ENCODE peak calls at places on chromosomes 7 and 10, in seven cellular contexts. One of them, this sample, is unnamed. For H3K4me1, the result is how much of the 10 kb centered on the place peaks cover.

GRCh38 chr10:26448706-26449435 is 10.7 kb downstream of the APBB1IP start:
- DNase-seq in cardiac muscle cell: no peak
- DNase-seq in suprapubic skin: no peak
- DNase-seq in neuronal stem cell: no peak
- DNase-seq in pancreas: no peak
- DNase-seq in right lobe of liver: no peak
- DNase-seq in A549: no peak
- DNase-seq in this sample: no peak

GRCh38 chr10:88386204-88386877 is 196.8 kb downstream of the RNLS start:
- DNase-seq in cardiac muscle cell: no peak
- DNase-seq in suprapubic skin: no peak
- DNase-seq in neuronal stem cell: no peak
- DNase-seq in pancreas: no peak
- DNase-seq in right lobe of liver: no peak
- DNase-seq in A549: peak
- DNase-seq in this sample: no peak

GRCh38 chr7:92717982-92718716 is 118.2 kb downstream of the CDK6 start:
- DNase-seq in cardiac muscle cell: no peak
- DNase-seq in suprapubic skin: peak
- DNase-seq in neuronal stem cell: no peak
- DNase-seq in pancreas: no peak
- DNase-seq in right lobe of liver: peak
- DNase-seq in A549: peak
- DNase-seq in this sample: no peak

GRCh38 chr10:128185627-128186026 is 59.4 kb upstream of the MKI67 start:
- DNase-seq in cardiac muscle cell: no peak
- DNase-seq in suprapubic skin: no peak
- DNase-seq in neuronal stem cell: no peak
- DNase-seq in pancreas: no peak
- DNase-seq in right lobe of liver: no peak
- DNase-seq in A549: no peak
- DNase-seq in this sample: no peak

GRCh38 chr7:13742126-13742525 is 247.3 kb downstream of the ETV1 start:
- DNase-seq in cardiac muscle cell: peak
- DNase-seq in suprapubic skin: no peak
- DNase-seq in neuronal stem cell: no peak
- DNase-seq in pancreas: no peak
- DNase-seq in right lobe of liver: no peak
- DNase-seq in A549: no peak
- DNase-seq in this sample: no peak

GRCh38 chr7:1192171-1192676 is 32.2 kb upstream of the ZFAND2A start:
- DNase-seq in cardiac muscle cell: no peak
- DNase-seq in suprapubic skin: no peak
- DNase-seq in neuronal stem cell: no peak
- DNase-seq in pancreas: no peak
- DNase-seq in right lobe of liver: no peak
- DNase-seq in A549: no peak
- DNase-seq in this sample: no peak

GRCh38 chr7:30068117-30068516 is 39.9 kb downstream of the PLEKHA8 start:
- DNase-seq in cardiac muscle cell: no peak
- DNase-seq in suprapubic skin: no peak
- DNase-seq in neuronal stem cell: no peak
- DNase-seq in pancreas: no peak
- DNase-seq in right lobe of liver: no peak
- DNase-seq in A549: no peak
- DNase-seq in this sample: no peak

GRCh38 chr7:151917791-151918311 is 38.4 kb upstream of the GALNTL5 start:
- DNase-seq in cardiac muscle cell: no peak
- DNase-seq in suprapubic skin: no peak
- DNase-seq in neuronal stem cell: no peak
- DNase-seq in pancreas: no peak
- DNase-seq in right lobe of liver: peak
- DNase-seq in A549: no peak
- DNase-seq in this sample: no peak

GRCh38 chr7:155410436-155410835 is 47.5 kb upstream of the EN2 start:
- DNase-seq in cardiac muscle cell: no peak
- DNase-seq in suprapubic skin: no peak
- DNase-seq in neuronal stem cell: no peak
- DNase-seq in pancreas: no peak
- DNase-seq in right lobe of liver: no peak
- DNase-seq in A549: no peak
- DNase-seq in this sample: no peak

GRCh38 chr7:152336754-152337368 is 98.9 kb downstream of the KMT2C start:
- DNase-seq in cardiac muscle cell: peak
- DNase-seq in suprapubic skin: no peak
- DNase-seq in neuronal stem cell: peak
- DNase-seq in pancreas: no peak
- DNase-seq in right lobe of liver: no peak
- DNase-seq in A549: peak
- DNase-seq in this sample: no peak

GRCh38 chr7:138184191-138184590 is 107.9 kb downstream of the AKR1D1 start:
- DNase-seq in cardiac muscle cell: no peak
- DNase-seq in suprapubic skin: no peak
- DNase-seq in neuronal stem cell: no peak
- DNase-seq in pancreas: no peak
- DNase-seq in right lobe of liver: no peak
- DNase-seq in A549: no peak
- DNase-seq in this sample: no peak

GRCh38 chr7:76086070-76086469 is 38.2 kb downstream of the MDH2 start:
- DNase-seq in cardiac muscle cell: no peak
- DNase-seq in suprapubic skin: peak
- DNase-seq in neuronal stem cell: no peak
- DNase-seq in pancreas: no peak
- DNase-seq in right lobe of liver: no peak
- DNase-seq in A549: no peak
- DNase-seq in this sample: no peak

GRCh38 chr7:157431951-157432540 is 95.2 kb downstream of the DNAJB6 start:
- DNase-seq in cardiac muscle cell: no peak
- DNase-seq in suprapubic skin: no peak
- DNase-seq in neuronal stem cell: no peak
- DNase-seq in pancreas: no peak
- DNase-seq in right lobe of liver: no peak
- DNase-seq in A549: no peak
- DNase-seq in this sample: no peak

GRCh38 chr10:74988055-74988773 is 123.2 kb upstream of the SAMD8 start:
- DNase-seq in cardiac muscle cell: no peak
- DNase-seq in suprapubic skin: no peak
- DNase-seq in neuronal stem cell: no peak
- DNase-seq in pancreas: no peak
- DNase-seq in right lobe of liver: no peak
- DNase-seq in A549: no peak
- DNase-seq in this sample: no peak

GRCh38 chr10:75611972-75612331 is 180.5 kb downstream of the LRMDA start:
- DNase-seq in cardiac muscle cell: no peak
- DNase-seq in suprapubic skin: no peak
- DNase-seq in neuronal stem cell: no peak
- DNase-seq in pancreas: no peak
- DNase-seq in right lobe of liver: no peak
- DNase-seq in A549: no peak
- DNase-seq in this sample: no peak

GRCh38 chr7:137846588-137847417 is at the start of gene DGKI:
- DNase-seq in cardiac muscle cell: peak
- DNase-seq in suprapubic skin: no peak
- DNase-seq in neuronal stem cell: peak
- DNase-seq in pancreas: peak
- DNase-seq in right lobe of liver: no peak
- DNase-seq in A549: no peak
- DNase-seq in this sample: peak

GRCh38 chr7:50368366-50368765 is 63.9 kb downstream of the IKZF1 start:
- DNase-seq in cardiac muscle cell: no peak
- DNase-seq in suprapubic skin: no peak
- DNase-seq in neuronal stem cell: no peak
- DNase-seq in pancreas: no peak
- DNase-seq in right lobe of liver: no peak
- DNase-seq in A549: no peak
- DNase-seq in this sample: no peak

GRCh38 chr7:133274265-133274664 is 21.4 kb downstream of the EXOC4 start:
- DNase-seq in cardiac muscle cell: no peak
- DNase-seq in suprapubic skin: no peak
- DNase-seq in neuronal stem cell: no peak
- DNase-seq in pancreas: no peak
- DNase-seq in right lobe of liver: no peak
- DNase-seq in A549: no peak
- DNase-seq in this sample: no peak

GRCh38 chr7:41911792-41912191 is 208.9 kb upstream of the INHBA start:
- DNase-seq in cardiac muscle cell: no peak
- DNase-seq in suprapubic skin: no peak
- DNase-seq in neuronal stem cell: no peak
- DNase-seq in pancreas: no peak
- DNase-seq in right lobe of liver: no peak
- DNase-seq in A549: no peak
- DNase-seq in this sample: no peak

GRCh38 chr7:106060394-106060920 is 51.7 kb downstream of the SYPL1 start:
- DNase-seq in cardiac muscle cell: no peak
- DNase-seq in suprapubic skin: no peak
- DNase-seq in neuronal stem cell: no peak
- DNase-seq in pancreas: no peak
- DNase-seq in right lobe of liver: no peak
- DNase-seq in A549: no peak
- DNase-seq in this sample: no peak
- H3K4me1 ChIP-seq in cardiac muscle cell: under half
- H3K4me1 ChIP-seq in suprapubic skin: half or more
- H3K4me1 ChIP-seq in neuronal stem cell: under half
- H3K4me1 ChIP-seq in pancreas: under half
- H3K4me1 ChIP-seq in right lobe of liver: under half
- H3K4me1 ChIP-seq in A549: under half
- H3K4me1 ChIP-seq in this sample: under half

GRCh38 chr7:55521543-55522267 is 50.6 kb downstream of the VOPP1 start:
- DNase-seq in cardiac muscle cell: no peak
- DNase-seq in suprapubic skin: no peak
- DNase-seq in neuronal stem cell: no peak
- DNase-seq in pancreas: no peak
- DNase-seq in right lobe of liver: no peak
- DNase-seq in A549: no peak
- DNase-seq in this sample: no peak
- H3K27ac ChIP-seq in cardiac muscle cell: no peak
- H3K27ac ChIP-seq in suprapubic skin: no peak
- H3K27ac ChIP-seq in neuronal stem cell: no peak
- H3K27ac ChIP-seq in pancreas: no peak
- H3K27ac ChIP-seq in right lobe of liver: no peak
- H3K27ac ChIP-seq in A549: no peak
- H3K27ac ChIP-seq in this sample: no peak

DNA sequence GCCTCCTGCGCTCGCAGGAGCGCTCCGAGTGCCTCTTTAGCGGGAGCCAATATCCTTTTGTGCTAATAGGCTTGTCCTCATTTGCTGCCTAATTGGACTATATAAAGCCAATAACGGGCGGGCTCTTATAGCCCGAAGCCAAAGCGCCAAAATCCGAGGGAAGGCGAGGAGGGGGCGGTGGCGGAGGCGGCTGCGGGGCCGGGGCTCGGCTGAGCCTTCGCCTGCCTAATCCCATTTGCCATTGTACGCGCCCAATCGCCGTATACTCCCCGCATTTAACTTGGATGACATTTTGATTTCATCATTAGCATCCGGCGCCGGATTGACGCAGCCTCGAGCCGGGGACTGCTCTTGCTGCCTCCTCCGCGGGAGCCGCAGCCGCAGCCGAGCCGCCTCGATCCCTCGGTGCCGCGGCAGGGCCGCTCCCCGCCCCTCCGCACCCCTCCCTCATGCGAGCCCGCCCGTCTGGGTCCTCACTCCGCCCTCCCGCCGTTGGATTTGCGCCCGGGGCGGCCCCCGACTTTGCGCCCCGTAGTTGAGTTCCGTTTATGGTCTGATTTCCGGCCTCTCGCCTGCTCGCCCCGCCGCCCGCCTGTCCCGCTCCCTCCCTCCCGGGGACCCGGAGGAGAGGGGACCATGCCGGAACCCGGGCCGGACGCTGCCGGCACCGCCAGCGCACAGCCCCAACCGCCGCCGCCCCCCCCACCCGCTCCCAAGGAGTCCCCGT is at the start of gene HMX3:
- DNase-seq in cardiac muscle cell: no peak
- DNase-seq in suprapubic skin: no peak
- DNase-seq in neuronal stem cell: no peak
- DNase-seq in pancreas: no peak
- DNase-seq in right lobe of liver: no peak
- DNase-seq in A549: peak
- DNase-seq in this sample: no peak
- H3K4me1 ChIP-seq in cardiac muscle cell: under half
- H3K4me1 ChIP-seq in suprapubic skin: half or more
- H3K4me1 ChIP-seq in neuronal stem cell: under half
- H3K4me1 ChIP-seq in pancreas: under half
- H3K4me1 ChIP-seq in right lobe of liver: half or more
- H3K4me1 ChIP-seq in A549: under half
- H3K4me1 ChIP-seq in this sample: under half

GRCh38 chr7:82700739-82701138 is 257.2 kb upstream of the CACNA2D1 start:
- DNase-seq in cardiac muscle cell: no peak
- DNase-seq in suprapubic skin: no peak
- DNase-seq in neuronal stem cell: no peak
- DNase-seq in pancreas: no peak
- DNase-seq in right lobe of liver: no peak
- DNase-seq in A549: no peak
- DNase-seq in this sample: no peak
- H3K27ac ChIP-seq in cardiac muscle cell: no peak
- H3K27ac ChIP-seq in suprapubic skin: no peak
- H3K27ac ChIP-seq in neuronal stem cell: no peak
- H3K27ac ChIP-seq in pancreas: no peak
- H3K27ac ChIP-seq in right lobe of liver: no peak
- H3K27ac ChIP-seq in A549: no peak
- H3K27ac ChIP-seq in this sample: no peak

DNA sequence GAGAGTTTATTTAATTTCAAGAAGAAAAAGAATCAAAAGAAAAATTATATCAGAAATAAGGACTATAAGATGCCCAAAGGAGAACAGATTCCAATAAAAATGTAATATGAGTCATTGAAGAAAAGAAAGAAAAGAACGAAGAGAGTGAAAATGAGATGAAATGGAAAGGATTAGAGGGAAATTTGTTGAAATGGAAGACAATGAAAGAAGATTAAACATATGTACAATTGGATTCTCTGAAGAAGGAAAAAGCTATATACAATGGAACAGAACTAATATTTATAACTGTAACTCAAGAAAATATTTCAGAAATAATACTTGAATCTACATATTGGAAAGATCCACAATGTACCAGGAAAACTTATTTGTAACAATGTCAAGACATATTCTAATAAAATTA is 25.1 kb upstream of the UPP1 start:
- DNase-seq in cardiac muscle cell: no peak
- DNase-seq in suprapubic skin: no peak
- DNase-seq in neuronal stem cell: no peak
- DNase-seq in pancreas: no peak
- DNase-seq in right lobe of liver: no peak
- DNase-seq in A549: no peak
- DNase-seq in this sample: no peak
- H3K4me1 ChIP-seq in cardiac muscle cell: under half
- H3K4me1 ChIP-seq in suprapubic skin: under half
- H3K4me1 ChIP-seq in neuronal stem cell: under half
- H3K4me1 ChIP-seq in pancreas: under half
- H3K4me1 ChIP-seq in right lobe of liver: under half
- H3K4me1 ChIP-seq in A549: under half
- H3K4me1 ChIP-seq in this sample: under half